ENCODE peak calls at places on chromosomes 4 and X, in seven cellular contexts. One of them, this sample, is unnamed.
A peak's percentile ranks its signal among the peaks of the same experiment; 100 is the strongest.

GRCh38 chr4:99754756-99755155 is 61.9 kb upstream of the DAPP1 start:
- DNase-seq in SK-N-SH: no peak
- DNase-seq in H1: no peak
- DNase-seq in HepG2: no peak
- DNase-seq in K562: no peak
- DNase-seq in GM12878: no peak
- DNase-seq in HCT116: no peak
- DNase-seq in this sample: no peak

GRCh38 chr4:155288999-155289398 is 80.6 kb downstream of the NPY2R start:
- DNase-seq in H1: no peak
- DNase-seq in GM12878: no peak
- DNase-seq in SK-N-SH: no peak
- DNase-seq in HCT116: no peak
- DNase-seq in HepG2: no peak
- DNase-seq in K562: no peak
- DNase-seq in this sample: no peak

GRCh38 chrX:42934020-42934701 is 156.2 kb upstream of the PPP1R2C start:
- DNase-seq in SK-N-SH: no peak
- DNase-seq in K562: no peak
- DNase-seq in HepG2: no peak
- DNase-seq in H1: no peak
- DNase-seq in HCT116: no peak
- DNase-seq in GM12878: peak; percentile 75
- DNase-seq in this sample: no peak

GRCh38 chrX:55161581-55161980 is 58.6 kb upstream of the PAGE5 start:
- DNase-seq in HCT116: no peak
- DNase-seq in H1: no peak
- DNase-seq in K562: no peak
- DNase-seq in HepG2: no peak
- DNase-seq in SK-N-SH: no peak
- DNase-seq in GM12878: no peak
- DNase-seq in this sample: no peak

GRCh38 chrX:46573896-46574336 is 351 bp downstream of the CHST7 start:
- DNase-seq in SK-N-SH: peak; percentile 58
- DNase-seq in GM12878: no peak
- DNase-seq in K562: no peak
- DNase-seq in HepG2: peak; percentile 53
- DNase-seq in H1: peak; percentile 69
- DNase-seq in HCT116: no peak
- DNase-seq in this sample: peak; percentile 73

GRCh38 chrX:1075156-1075555 is 137.3 kb downstream of the CRLF2 start:
- DNase-seq in HCT116: no peak
- DNase-seq in GM12878: no peak
- DNase-seq in H1: no peak
- DNase-seq in K562: no peak
- DNase-seq in SK-N-SH: no peak
- DNase-seq in HepG2: no peak
- DNase-seq in this sample: no peak

GRCh38 chr4:6049972-6050371 is 31.7 kb upstream of the C4orf50 start:
- DNase-seq in GM12878: no peak
- DNase-seq in HCT116: no peak
- DNase-seq in H1: no peak
- DNase-seq in SK-N-SH: no peak
- DNase-seq in K562: no peak
- DNase-seq in HepG2: no peak
- DNase-seq in this sample: no peak

GRCh38 chr4:46993075-46994006 is at the start of gene GABRA4:
- DNase-seq in SK-N-SH: no peak
- DNase-seq in K562: no peak
- DNase-seq in HepG2: no peak
- DNase-seq in GM12878: no peak
- DNase-seq in H1: peak; percentile 68
- DNase-seq in HCT116: no peak
- DNase-seq in this sample: no peak

GRCh38 chrX:15790766-15791380 is 589 bp downstream of the ZRSR2 start:
- DNase-seq in GM12878: peak; percentile 13
- DNase-seq in HCT116: no peak
- DNase-seq in K562: no peak
- DNase-seq in H1: no peak
- DNase-seq in HepG2: no peak
- DNase-seq in SK-N-SH: peak; percentile 17
- DNase-seq in this sample: no peak

GRCh38 chrX:74383611-74384010 is 37.7 kb upstream of the SLC16A2 start:
- DNase-seq in HCT116: peak; percentile 13
- DNase-seq in K562: peak; percentile 6
- DNase-seq in HepG2: peak; percentile 13
- DNase-seq in GM12878: no peak
- DNase-seq in SK-N-SH: peak; percentile 41
- DNase-seq in H1: no peak
- DNase-seq in this sample: peak; percentile 9

GRCh38 chr4:38943355-38943754 is 75.7 kb downstream of the FAM114A1 start:
- DNase-seq in K562: no peak
- DNase-seq in HepG2: no peak
- DNase-seq in HCT116: no peak
- DNase-seq in SK-N-SH: peak; percentile 73
- DNase-seq in H1: no peak
- DNase-seq in GM12878: no peak
- DNase-seq in this sample: no peak

GRCh38 chr4:801436-802124 is 24.3 kb downstream of the CPLX1 start:
- DNase-seq in H1: no peak
- DNase-seq in GM12878: no peak
- DNase-seq in SK-N-SH: no peak
- DNase-seq in K562: no peak
- DNase-seq in HCT116: no peak
- DNase-seq in HepG2: no peak
- DNase-seq in this sample: peak; percentile 87

GRCh38 chrX:10634681-10635161 is 14.3 kb upstream of the MID1 start:
- DNase-seq in HCT116: peak; percentile 81
- DNase-seq in GM12878: no peak
- DNase-seq in K562: no peak
- DNase-seq in HepG2: no peak
- DNase-seq in H1: no peak
- DNase-seq in SK-N-SH: no peak
- DNase-seq in this sample: no peak

GRCh38 chrX:108307408-108308085 is 130.7 kb downstream of the COL4A6 start:
- DNase-seq in GM12878: no peak
- DNase-seq in H1: no peak
- DNase-seq in K562: no peak
- DNase-seq in SK-N-SH: no peak
- DNase-seq in HepG2: peak; percentile 78
- DNase-seq in HCT116: no peak
- DNase-seq in this sample: peak; percentile 80

GRCh38 chr4:70153937-70154336 is at the start of gene PRR27:
- DNase-seq in HepG2: no peak
- DNase-seq in SK-N-SH: no peak
- DNase-seq in H1: no peak
- DNase-seq in GM12878: no peak
- DNase-seq in HCT116: no peak
- DNase-seq in K562: no peak
- DNase-seq in this sample: no peak
- TF ChIP-seq JUND in HepG2: no peak
- TF ChIP-seq JUND in SK-N-SH: no peak
- TF ChIP-seq JUND in H1: no peak
- TF ChIP-seq JUND in GM12878: no peak
- TF ChIP-seq JUND in HCT116: no peak
- TF ChIP-seq JUND in K562: no peak
- TF ChIP-seq JUND in this sample: no peak

GRCh38 chrX:123834116-123834515 is 25.7 kb upstream of the XIAP start:
- DNase-seq in K562: no peak
- DNase-seq in HCT116: no peak
- DNase-seq in H1: no peak
- DNase-seq in HepG2: no peak
- DNase-seq in GM12878: no peak
- DNase-seq in SK-N-SH: no peak
- DNase-seq in this sample: no peak
- TF ChIP-seq JUND in K562: no peak
- TF ChIP-seq JUND in HCT116: no peak
- TF ChIP-seq JUND in H1: no peak
- TF ChIP-seq JUND in HepG2: no peak
- TF ChIP-seq JUND in GM12878: no peak
- TF ChIP-seq JUND in SK-N-SH: no peak
- TF ChIP-seq JUND in this sample: no peak

GRCh38 chr4:131488772-131489171 is 1660.3 kb upstream of the PCDH10 start:
- DNase-seq in SK-N-SH: no peak
- DNase-seq in HCT116: no peak
- DNase-seq in GM12878: no peak
- DNase-seq in K562: no peak
- DNase-seq in H1: no peak
- DNase-seq in HepG2: no peak
- DNase-seq in this sample: no peak
- TF ChIP-seq JUND in SK-N-SH: no peak
- TF ChIP-seq JUND in HCT116: no peak
- TF ChIP-seq JUND in GM12878: no peak
- TF ChIP-seq JUND in K562: no peak
- TF ChIP-seq JUND in H1: no peak
- TF ChIP-seq JUND in HepG2: no peak
- TF ChIP-seq JUND in this sample: no peak

DNA sequence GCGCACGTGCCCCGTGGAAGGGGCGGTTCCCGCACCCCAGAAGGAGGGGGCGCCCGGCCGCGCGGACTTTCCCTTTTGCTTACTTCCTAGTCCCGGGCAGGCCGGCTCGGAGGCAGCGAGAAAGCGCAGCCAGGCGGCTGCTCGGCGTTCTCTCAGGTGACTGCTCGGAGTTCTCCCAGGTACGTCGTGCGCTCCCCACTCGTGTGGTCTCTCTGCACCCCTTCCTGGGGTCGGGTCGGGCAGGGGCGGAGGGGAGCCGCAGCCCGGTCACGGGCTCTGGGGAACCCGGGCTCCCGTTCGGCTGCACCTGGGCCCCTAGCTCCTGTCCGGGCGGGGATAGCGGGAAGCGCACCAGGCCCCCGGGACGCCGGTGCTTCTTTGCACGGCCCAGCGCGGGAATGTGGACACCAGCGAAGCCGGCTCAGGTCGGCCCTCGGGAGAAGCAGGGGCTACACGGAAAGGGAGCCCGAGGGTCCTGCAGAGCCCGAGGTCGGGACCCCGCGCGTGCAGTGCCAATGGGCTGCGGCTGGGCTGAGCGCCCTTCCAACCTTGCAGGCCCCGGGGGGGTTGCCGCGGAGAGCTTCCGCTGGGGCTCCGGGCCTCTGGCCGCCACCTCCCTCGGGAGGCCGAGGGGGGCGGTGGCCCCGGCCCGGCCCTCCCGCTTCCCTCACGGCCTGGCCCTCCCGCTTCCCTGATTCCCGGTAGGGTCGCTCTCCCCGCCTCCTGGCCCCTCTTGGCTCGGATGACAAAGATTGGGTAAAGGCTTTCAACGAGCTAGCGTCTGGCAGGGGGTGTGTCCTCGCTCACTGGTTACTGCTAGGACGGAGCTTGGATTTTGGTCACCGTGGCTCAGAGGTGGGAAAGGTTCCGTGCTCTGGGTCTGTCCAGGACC is at the start of gene TLR2:
- DNase-seq in H1: peak; percentile 84
- DNase-seq in GM12878: no peak
- DNase-seq in SK-N-SH: peak; percentile 73
- DNase-seq in HCT116: no peak
- DNase-seq in K562: peak; percentile 6
- DNase-seq in HepG2: no peak
- DNase-seq in this sample: peak; percentile 45
- TF ChIP-seq JUND in H1: no peak
- TF ChIP-seq JUND in GM12878: no peak
- TF ChIP-seq JUND in SK-N-SH: no peak
- TF ChIP-seq JUND in HCT116: no peak
- TF ChIP-seq JUND in K562: no peak
- TF ChIP-seq JUND in HepG2: no peak
- TF ChIP-seq JUND in this sample: no peak

This sample was measured in T47D.